ENCODE peak calls at places on chromosomes 12 and 14, in eight cellular contexts. A is mammary epithelial cell; X is NB4; M is uterus; D is left ventricle myocardium inferior; V is IMR-90; Y is CD8-positive, alpha-beta T cell; W is brain microvascular endothelial cell. Q is an unnamed sample.

GRCh38 chr12:131074221-131075083 is 120.7 kb downstream of the ADGRD1 start:
- DNase-seq in A (no peak), X (no peak), M (no peak), D (peak), V (no peak), Y (no peak), W (no peak), Q (peak)

GRCh38 chr12:2998789-2999264 is 39.6 kb downstream of the TEAD4 start:
- DNase-seq in A (no peak), X (peak), M (peak), D (peak), V (peak), Y (no peak), W (peak), Q (peak)

GRCh38 chr12:52584156-52584682 is 10.6 kb upstream of the KRT74 start:
- DNase-seq in A (no peak), X (no peak), M (no peak), D (no peak), V (no peak), Y (no peak), W (no peak), Q (no peak)

GRCh38 chr14:91912035-91912434 is 35.5 kb downstream of the FBLN5 start:
- DNase-seq in A (no peak), X (no peak), M (no peak), D (no peak), V (no peak), Y (no peak), W (no peak), Q (no peak)

GRCh38 chr14:59309291-59309900 is 120.9 kb downstream of the DAAM1 start:
- DNase-seq in A (no peak), X (no peak), M (no peak), D (no peak), V (no peak), Y (no peak), W (no peak), Q (peak)

GRCh38 chr14:105173901-105174894 is 5.6 kb upstream of the JAG2 start:
- DNase-seq in A (no peak), X (peak), M (no peak), D (no peak), V (no peak), Y (peak), W (no peak), Q (no peak)

GRCh38 chr14:101151226-101151929 is 247.9 kb upstream of the RTL1 start:
- DNase-seq in A (peak), X (no peak), M (no peak), D (no peak), V (no peak), Y (no peak), W (no peak), Q (peak)

GRCh38 chr14:100590726-100591452 is 3.7 kb upstream of the BEGAIN start:
- DNase-seq in A (no peak), X (no peak), M (peak), D (peak), V (no peak), Y (no peak), W (no peak), Q (no peak)

GRCh38 chr14:21251215-21251614 is 18.0 kb downstream of the HNRNPC start:
- DNase-seq in A (no peak), X (no peak), M (no peak), D (no peak), V (no peak), Y (no peak), W (no peak), Q (no peak)

GRCh38 chr14:105071942-105072341 is 6.7 kb upstream of the GPR132 start:
- DNase-seq in A (no peak), X (no peak), M (no peak), D (no peak), V (no peak), Y (no peak), W (no peak), Q (no peak)

GRCh38 chr14:80390911-80391310 is 179.6 kb upstream of the DIO2 start:
- DNase-seq in A (peak), X (no peak), M (no peak), D (no peak), V (peak), Y (no peak), W (peak), Q (peak)

GRCh38 chr12:47307680-47308399 is 228.1 kb upstream of the AMIGO2 start:
- DNase-seq in A (peak), X (peak), M (no peak), D (no peak), V (peak), Y (peak), W (peak), Q (peak)

GRCh38 chr12:27179399-27180214 is 64.5 kb upstream of the STK38L start:
- DNase-seq in A (peak), X (peak), M (peak), D (no peak), V (peak), Y (no peak), W (peak), Q (peak)

GRCh38 chr12:8914716-8915526 is 612 bp downstream of the PHC1 start:
- DNase-seq in A (peak), X (peak), M (peak), D (peak), V (peak), Y (peak), W (peak), Q (peak)

GRCh38 chr14:79543966-79544365 is 667.3 kb downstream of the DIO2 start:
- DNase-seq in A (no peak), X (peak), M (no peak), D (no peak), V (peak), Y (no peak), W (peak), Q (peak)

GRCh38 chr14:62029569-62029924 is 267.3 kb downstream of the SNAPC1 start:
- DNase-seq in A (no peak), X (no peak), M (no peak), D (no peak), V (no peak), Y (no peak), W (no peak), Q (no peak)

GRCh38 chr14:80055912-80056801 is 155.1 kb downstream of the DIO2 start:
- DNase-seq in A (peak), X (peak), M (no peak), D (no peak), V (peak), Y (no peak), W (peak), Q (peak)

GRCh38 chr12:53343978-53344377 is 7.8 kb upstream of the SP7 start:
- DNase-seq in A (no peak), X (no peak), M (no peak), D (no peak), V (no peak), Y (no peak), W (no peak), Q (no peak)

GRCh38 chr12:26465419-26466097 is 270.2 kb downstream of the SSPN start:
- DNase-seq in A (no peak), X (peak), M (no peak), D (no peak), V (no peak), Y (no peak), W (no peak), Q (peak)

GRCh38 chr12:53300187-53300586 is 692 bp downstream of the MYG1 start:
- DNase-seq in A (peak), X (peak), M (no peak), D (no peak), V (peak), Y (no peak), W (peak), Q (peak)

GRCh38 chr12:51082561-51083139 is 746 bp downstream of the CSRNP2 start:
- DNase-seq in A (peak), X (peak), M (peak), D (no peak), V (peak), Y (peak), W (peak), Q (peak)

GRCh38 chr12:61654698-61655097 is 605.5 kb upstream of the USP15 start:
- DNase-seq in A (peak), X (peak), M (no peak), D (no peak), V (no peak), Y (no peak), W (peak), Q (no peak)

GRCh38 chr12:21502164-21502496 is 541 bp downstream of the GOLT1B start:
- DNase-seq in A (peak), X (peak), M (no peak), D (no peak), V (peak), Y (no peak), W (peak), Q (peak)

GRCh38 chr12:1324900-1325299 is 269.5 kb downstream of the FBXL14 start:
- DNase-seq in A (no peak), X (peak), M (no peak), D (no peak), V (no peak), Y (no peak), W (no peak), Q (peak)

GRCh38 chr14:99515301-99516155 is 34.3 kb downstream of the CCNK start:
- DNase-seq in A (no peak), X (no peak), M (no peak), D (peak), V (no peak), Y (no peak), W (no peak), Q (no peak)

GRCh38 chr12:98741615-98742265 is 96.7 kb downstream of the APAF1 start:
- DNase-seq in A (no peak), X (no peak), M (no peak), D (no peak), V (peak), Y (no peak), W (no peak), Q (no peak)

GRCh38 chr14:93648440-93649168 is 139.7 kb downstream of the PRIMA1 start:
- DNase-seq in A (peak), X (peak), M (no peak), D (no peak), V (no peak), Y (no peak), W (peak), Q (peak)
- TF ChIP-seq CTCF in A (peak), X (peak), M (peak), D (peak), V (no peak), Y (no peak), W (peak), Q (no peak)

DNA sequence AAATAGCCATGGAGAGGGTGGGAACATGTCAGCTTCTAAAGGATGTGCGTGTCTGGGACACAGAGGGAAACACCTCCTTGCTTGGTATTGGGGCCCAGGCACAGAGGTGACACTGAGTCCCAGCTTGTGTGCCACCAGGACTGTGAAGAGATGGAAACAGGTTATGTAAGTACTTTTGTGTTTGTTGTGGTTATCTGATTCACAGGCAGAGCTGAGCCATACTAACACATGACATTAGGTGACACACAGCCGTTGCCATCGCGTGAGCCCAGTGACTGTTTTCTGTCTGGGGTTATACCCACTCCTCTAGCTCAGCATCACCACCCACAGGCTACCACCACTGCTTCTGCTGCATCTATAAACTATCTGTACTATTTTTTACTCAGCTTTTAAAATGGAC is 12.1 kb upstream of the FLVCR2 start:
- DNase-seq in A (no peak), X (no peak), M (no peak), D (no peak), V (no peak), Y (peak), W (no peak), Q (no peak)
- TF ChIP-seq CTCF in A (no peak), X (no peak), M (no peak), D (no peak), V (no peak), Y (no peak), W (no peak), Q (no peak)

DNA sequence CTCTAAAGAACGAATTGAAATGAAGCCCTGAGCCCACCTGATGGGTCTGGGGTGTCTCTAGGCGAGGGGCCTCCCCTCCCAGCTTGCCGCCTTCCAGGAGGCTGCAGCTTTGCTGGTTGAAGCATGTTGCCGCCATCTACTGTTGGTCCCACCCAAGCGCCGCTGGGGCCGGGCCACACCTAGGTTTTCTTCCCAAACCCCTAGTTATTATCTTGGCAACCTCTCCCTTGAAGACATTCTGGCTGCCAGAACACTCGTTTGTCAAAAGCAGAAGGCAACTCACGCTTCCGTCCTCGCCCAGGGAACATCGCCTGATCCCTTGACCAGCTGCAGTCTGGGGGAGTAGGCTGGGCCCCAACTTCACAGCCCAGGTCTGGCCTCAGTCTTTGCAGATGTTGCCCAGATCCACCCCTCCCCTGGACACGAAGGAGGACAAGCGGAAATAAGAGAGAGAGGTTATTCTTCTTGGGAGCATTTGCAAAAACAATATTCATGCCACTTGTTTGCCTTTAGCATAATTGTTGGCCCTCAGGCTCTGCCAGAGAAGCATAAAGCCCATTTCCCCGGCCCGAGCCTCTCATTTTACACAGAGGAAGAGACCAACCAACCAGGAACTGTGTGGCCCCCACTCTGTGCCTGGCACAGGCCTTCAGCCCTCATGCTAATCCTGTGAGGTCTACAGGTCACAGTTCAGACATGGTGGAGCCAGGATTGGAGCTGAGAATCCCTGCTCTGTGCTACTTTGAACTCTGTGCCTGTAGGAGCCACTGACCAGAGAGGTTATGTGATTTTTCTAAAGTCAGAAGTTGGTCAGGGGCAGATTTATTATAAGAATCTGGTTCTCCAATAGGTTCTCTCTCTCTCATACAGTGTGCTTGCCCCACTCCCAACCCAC is 6.7 kb downstream of the EMP1 start:
- DNase-seq in A (no peak), X (peak), M (peak), D (peak), V (no peak), Y (no peak), W (no peak), Q (peak)
- TF ChIP-seq CTCF in A (no peak), X (peak), M (peak), D (peak), V (peak), Y (no peak), W (peak), Q (peak)

DNA sequence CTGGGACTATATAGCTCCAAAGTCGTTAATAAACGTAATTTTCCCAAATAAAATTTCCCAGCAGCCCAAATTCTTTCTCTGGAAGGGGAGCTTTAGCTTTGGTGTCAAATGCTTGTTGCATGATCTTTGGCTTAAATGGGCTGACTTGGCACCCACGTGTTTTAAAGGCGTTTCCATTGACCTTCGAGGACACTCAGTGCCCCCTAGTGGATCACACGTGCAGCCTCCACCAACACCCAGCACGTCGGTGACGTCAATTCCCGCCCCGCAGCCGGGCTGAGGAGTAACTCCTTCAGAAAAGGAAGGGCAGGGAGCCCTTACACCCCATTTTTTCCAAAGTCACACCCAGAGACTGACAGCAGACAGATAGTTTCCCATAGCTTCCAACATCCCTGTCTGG is 707.8 kb downstream of the AACS start:
- DNase-seq in A (no peak), X (peak), M (no peak), D (no peak), V (no peak), Y (no peak), W (no peak), Q (no peak)
- TF ChIP-seq CTCF in A (no peak), X (peak), M (no peak), D (peak), V (no peak), Y (no peak), W (peak), Q (no peak)

DNA sequence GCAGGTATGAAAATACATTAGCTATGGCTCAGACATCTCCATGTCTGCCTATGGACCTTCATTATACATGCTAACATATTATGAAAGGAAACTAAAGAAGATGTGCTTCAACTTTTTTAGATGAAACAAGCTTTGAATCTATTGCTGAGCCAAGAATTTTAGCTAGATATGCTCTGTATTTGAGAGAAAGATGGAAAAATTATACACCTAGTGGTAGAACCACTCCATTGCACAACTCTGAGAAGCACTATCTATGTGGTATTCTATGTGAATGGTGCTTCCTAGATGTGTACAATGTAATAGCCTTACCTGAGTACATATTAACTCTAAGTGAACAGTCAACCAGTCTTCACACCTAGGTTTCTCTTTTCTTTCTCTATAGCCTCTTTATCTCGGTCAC is 17.3 kb downstream of the EPYC start:
- DNase-seq in A (peak), X (no peak), M (no peak), D (no peak), V (no peak), Y (no peak), W (no peak), Q (no peak)
- TF ChIP-seq CTCF in A (peak), X (peak), M (no peak), D (no peak), V (no peak), Y (no peak), W (peak), Q (peak)

DNA sequence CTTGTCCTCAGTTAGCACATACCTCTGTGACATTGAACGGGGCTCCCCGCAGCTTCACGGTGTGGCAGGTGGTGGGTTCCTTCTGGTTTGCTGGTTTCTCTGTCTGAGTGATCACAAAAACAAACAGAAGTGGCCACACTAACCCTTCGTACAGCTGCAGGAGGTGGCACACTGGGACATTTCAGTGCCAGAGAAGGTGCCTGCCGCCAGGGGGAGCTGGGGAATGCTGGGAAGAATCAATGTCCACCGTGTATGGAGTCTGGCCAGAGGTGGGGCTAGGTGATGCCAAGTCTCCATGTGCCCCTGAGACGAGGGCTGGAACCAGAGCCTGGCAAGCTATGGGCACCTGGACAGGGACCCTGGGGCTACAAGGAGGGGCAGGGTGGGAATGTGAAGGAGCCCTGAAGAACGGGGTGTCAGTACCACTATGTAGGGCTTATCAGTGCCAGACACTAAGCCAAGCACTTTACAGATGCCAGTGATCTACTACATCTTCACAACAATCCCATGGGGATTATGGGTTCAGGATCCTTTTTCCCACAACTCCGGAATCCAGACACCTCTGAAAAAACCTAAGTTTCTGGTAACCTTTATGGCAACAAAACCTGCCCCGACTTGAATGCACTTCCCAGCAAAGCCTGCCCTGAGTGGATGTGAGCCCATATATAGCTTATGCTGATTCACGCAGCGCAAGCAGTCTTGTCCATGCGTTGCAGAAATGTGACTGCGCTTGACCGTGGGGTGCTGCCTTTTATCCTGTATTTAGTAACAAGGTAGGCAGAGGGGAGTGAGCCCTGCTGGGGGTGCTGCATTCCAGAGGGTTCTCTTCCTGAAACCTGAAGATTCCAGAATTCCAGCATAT is 10.8 kb downstream of the RBM19 start:
- DNase-seq in A (peak), X (peak), M (no peak), D (no peak), V (peak), Y (no peak), W (peak), Q (no peak)
- TF ChIP-seq CTCF in A (peak), X (peak), M (no peak), D (peak), V (peak), Y (no peak), W (peak), Q (peak)